ENCODE peak calls at places on chromosomes 5 and 9, in four cellular contexts. Z, N, X and T are unnamed samples.

GRCh38 chr9:132622144-132622543 is 39.7 kb downstream of the BARHL1 start:
- DNase-seq in N (no peak), Z (no peak), X (no peak), T (no peak)

GRCh38 chr9:6941527-6941926 is 183.8 kb downstream of the KDM4C start:
- DNase-seq in N (no peak), X (no peak), Z (no peak), T (no peak)

GRCh38 chr5:98489021-98489420 is 284.4 kb upstream of the RGMB start:
- DNase-seq in X (no peak), Z (no peak), N (no peak), T (no peak)

GRCh38 chr9:87375397-87376073 is 122.1 kb upstream of the DAPK1 start:
- DNase-seq in X (no peak), N (no peak), Z (no peak), T (no peak)

GRCh38 chr9:122498883-122499288 is 11.7 kb upstream of the OR1J2 start:
- DNase-seq in N (peak), Z (peak), X (peak), T (no peak)

GRCh38 chr9:108677776-108678175 is 178.0 kb downstream of the ACTL7B start:
- DNase-seq in Z (no peak), X (no peak), N (no peak), T (no peak)

GRCh38 chr5:10902145-10902544 is 141.1 kb upstream of the DAP start:
- DNase-seq in N (no peak), X (no peak), Z (no peak), T (no peak)

GRCh38 chr5:159620853-159621540 is 290.7 kb upstream of the IL12B start:
- DNase-seq in N (peak), X (no peak), Z (no peak), T (no peak)

GRCh38 chr9:1837453-1838084 is 177.6 kb upstream of the SMARCA2 start:
- DNase-seq in X (peak), N (peak), Z (peak), T (no peak)

GRCh38 chr9:122180633-122181032 is 20.9 kb downstream of the MORN5 start:
- DNase-seq in Z (no peak), X (no peak), N (no peak), T (no peak)

GRCh38 chr9:92988215-92988731 is 41.0 kb downstream of the FGD3 start:
- DNase-seq in Z (no peak), N (no peak), X (no peak), T (no peak)

GRCh38 chr5:60886158-60886557 is 42.1 kb upstream of the ELOVL7 start:
- DNase-seq in N (no peak), Z (no peak), X (no peak), T (no peak)

GRCh38 chr5:151427258-151427657 is 20.1 kb upstream of the SLC36A1 start:
- DNase-seq in N (no peak), X (peak), Z (no peak), T (no peak)
- TF ChIP-seq CTCF in N (peak), X (peak), Z (no peak), T (no peak)

GRCh38 chr9:129667378-129667777 is 1.9 kb downstream of the PRRX2 start:
- DNase-seq in X (no peak), Z (no peak), N (no peak), T (no peak)
- H3K4me3 ChIP-seq in X (no peak), Z (no peak), N (no peak), T (no peak)

GRCh38 chr5:150137168-150137957 is 18.3 kb downstream of the PDGFRB start:
- DNase-seq in N (peak), Z (no peak), X (no peak), T (no peak)
- H3K27ac ChIP-seq in N (no peak), Z (no peak), X (no peak), T (peak)

GRCh38 chr5:73945505-73945904 is 319.5 kb downstream of the ARHGEF28 start:
- DNase-seq in X (no peak), Z (peak), N (peak), T (no peak)
- TF ChIP-seq CTCF in X (peak), Z (peak), N (peak), T (no peak)

GRCh38 chr9:96619491-96620154 is at the start of gene CDC14B:
- DNase-seq in N (peak), X (peak), Z (peak), T (peak)
- H3K4me3 ChIP-seq in N (peak), X (peak), Z (peak), T (peak)

GRCh38 chr5:14251733-14252132 is 108.6 kb downstream of the TRIO start:
- DNase-seq in X (no peak), Z (no peak), N (no peak), T (no peak)

GRCh38 chr5:14250778-14251711 is 107.9 kb downstream of the TRIO start:
- DNase-seq in Z (no peak), N (no peak), X (no peak), T (no peak)

GRCh38 chr5:14252793-14253192 is 109.7 kb downstream of the TRIO start:
- DNase-seq in N (no peak), Z (no peak), X (no peak), T (no peak)

GRCh38 chr5:14249258-14250093 is 106.3 kb downstream of the TRIO start:
- DNase-seq in X (no peak), Z (no peak), N (no peak), T (no peak)

GRCh38 chr5:14250094-14250777 is 107.1 kb downstream of the TRIO start:
- DNase-seq in Z (peak), N (peak), X (no peak), T (peak)
- H3K27ac ChIP-seq in Z (no peak), N (peak), X (no peak), T (peak)

GRCh38 chr9:109997682-109998081 is 210.3 kb downstream of the C9orf152 start:
- DNase-seq in X (no peak), Z (peak), N (no peak), T (no peak)
- TF ChIP-seq CTCF in X (no peak), Z (no peak), N (no peak), T (no peak)

GRCh38 chr5:5716665-5717064 is 294.2 kb downstream of the ICE1 start:
- DNase-seq in X (no peak), Z (no peak), N (no peak), T (no peak)

GRCh38 chr5:5710471-5710870 is 288.0 kb downstream of the ICE1 start:
- DNase-seq in N (no peak), X (no peak), Z (no peak), T (no peak)

GRCh38 chr5:5708367-5708919 is 286.0 kb downstream of the ICE1 start:
- DNase-seq in X (no peak), Z (no peak), N (no peak), T (no peak)

DNA sequence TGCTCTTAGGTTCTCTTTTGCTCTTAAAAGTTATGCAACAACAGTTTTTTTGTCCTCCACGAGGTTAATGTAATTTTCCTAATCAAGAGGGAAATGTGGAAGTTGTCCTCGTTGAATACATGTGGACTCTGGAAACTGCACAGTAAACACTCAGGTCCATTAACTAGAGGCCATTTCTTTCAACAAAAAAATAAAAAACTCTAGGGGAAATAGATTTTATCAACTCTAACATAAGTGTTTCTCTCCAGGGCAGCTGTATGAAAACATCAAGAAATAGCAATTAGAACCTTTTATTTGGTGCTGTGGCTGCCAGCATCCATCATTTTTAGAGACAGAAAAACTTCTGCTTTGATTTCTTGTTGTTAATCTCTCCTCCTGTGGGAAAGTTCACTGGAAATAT is 288.6 kb downstream of the ICE1 start:
- DNase-seq in N (no peak), X (no peak), Z (no peak), T (no peak)
- H3K4me3 ChIP-seq in N (no peak), X (no peak), Z (no peak), T (no peak)